ENCODE peak calls at places on chromosome 1, in eight cellular contexts. One of them, this sample, is unnamed.

GRCh38 chr1:41330588-41331545 is 30.4 kb upstream of the FOXO6 start:
- DNase-seq in PC-3: no peak
- DNase-seq in MM.1S: no peak
- DNase-seq in neural progenitor cell: peak
- DNase-seq in GM23338: peak
- DNase-seq in SK-N-SH: no peak
- DNase-seq in HCT116: peak
- DNase-seq in hepatocyte: no peak
- DNase-seq in this sample: no peak

GRCh38 chr1:187685338-187685737 is 856.6 kb downstream of the PLA2G4A start:
- DNase-seq in HCT116: no peak
- DNase-seq in SK-N-SH: no peak
- DNase-seq in hepatocyte: no peak
- DNase-seq in MM.1S: no peak
- DNase-seq in PC-3: peak
- DNase-seq in GM23338: no peak
- DNase-seq in neural progenitor cell: no peak
- DNase-seq in this sample: no peak

GRCh38 chr1:16181887-16182719 is 26.2 kb upstream of the EPHA2 start:
- DNase-seq in hepatocyte: peak
- DNase-seq in HCT116: peak
- DNase-seq in PC-3: peak
- DNase-seq in SK-N-SH: no peak
- DNase-seq in neural progenitor cell: peak
- DNase-seq in MM.1S: no peak
- DNase-seq in GM23338: peak
- DNase-seq in this sample: no peak

GRCh38 chr1:41710980-41711379 is 207.7 kb downstream of the HIVEP3 start:
- DNase-seq in HCT116: no peak
- DNase-seq in GM23338: no peak
- DNase-seq in PC-3: no peak
- DNase-seq in MM.1S: no peak
- DNase-seq in SK-N-SH: peak
- DNase-seq in hepatocyte: no peak
- DNase-seq in neural progenitor cell: no peak
- DNase-seq in this sample: no peak

GRCh38 chr1:156845055-156845952 is 13.6 kb downstream of the INSRR start:
- DNase-seq in SK-N-SH: peak
- DNase-seq in neural progenitor cell: peak
- DNase-seq in PC-3: no peak
- DNase-seq in GM23338: peak
- DNase-seq in MM.1S: no peak
- DNase-seq in HCT116: no peak
- DNase-seq in hepatocyte: no peak
- DNase-seq in this sample: no peak

GRCh38 chr1:181548491-181548890 is 65.2 kb downstream of the CACNA1E start:
- DNase-seq in hepatocyte: no peak
- DNase-seq in SK-N-SH: no peak
- DNase-seq in neural progenitor cell: no peak
- DNase-seq in HCT116: no peak
- DNase-seq in MM.1S: no peak
- DNase-seq in PC-3: no peak
- DNase-seq in GM23338: no peak
- DNase-seq in this sample: no peak

GRCh38 chr1:1144122-1144842 is 28.4 kb upstream of the C1orf159 start:
- DNase-seq in HCT116: no peak
- DNase-seq in PC-3: no peak
- DNase-seq in neural progenitor cell: peak
- DNase-seq in GM23338: peak
- DNase-seq in hepatocyte: no peak
- DNase-seq in SK-N-SH: no peak
- DNase-seq in MM.1S: peak
- DNase-seq in this sample: peak

GRCh38 chr1:236016782-236017400 is 48.0 kb downstream of the NID1 start:
- DNase-seq in PC-3: peak
- DNase-seq in neural progenitor cell: no peak
- DNase-seq in SK-N-SH: no peak
- DNase-seq in hepatocyte: peak
- DNase-seq in HCT116: no peak
- DNase-seq in MM.1S: no peak
- DNase-seq in GM23338: no peak
- DNase-seq in this sample: no peak

GRCh38 chr1:230894664-230895063 is 26.3 kb upstream of the C1orf198 start:
- DNase-seq in MM.1S: no peak
- DNase-seq in hepatocyte: no peak
- DNase-seq in GM23338: no peak
- DNase-seq in HCT116: no peak
- DNase-seq in SK-N-SH: no peak
- DNase-seq in PC-3: no peak
- DNase-seq in neural progenitor cell: no peak
- DNase-seq in this sample: no peak

GRCh38 chr1:7050751-7051665 is 265.8 kb downstream of the CAMTA1 start:
- DNase-seq in neural progenitor cell: no peak
- DNase-seq in HCT116: no peak
- DNase-seq in MM.1S: no peak
- DNase-seq in PC-3: no peak
- DNase-seq in hepatocyte: no peak
- DNase-seq in SK-N-SH: no peak
- DNase-seq in GM23338: no peak
- DNase-seq in this sample: no peak

GRCh38 chr1:87144981-87145380 is 183.7 kb upstream of the LMO4 start:
- DNase-seq in GM23338: no peak
- DNase-seq in MM.1S: no peak
- DNase-seq in SK-N-SH: no peak
- DNase-seq in PC-3: no peak
- DNase-seq in HCT116: no peak
- DNase-seq in hepatocyte: no peak
- DNase-seq in neural progenitor cell: no peak
- DNase-seq in this sample: no peak

GRCh38 chr1:10617931-10618885 is 143.5 kb downstream of the PEX14 start:
- DNase-seq in neural progenitor cell: no peak
- DNase-seq in SK-N-SH: no peak
- DNase-seq in MM.1S: no peak
- DNase-seq in PC-3: no peak
- DNase-seq in hepatocyte: no peak
- DNase-seq in HCT116: no peak
- DNase-seq in GM23338: no peak
- DNase-seq in this sample: no peak

GRCh38 chr1:43549921-43550597 is 19.4 kb downstream of the PTPRF start:
- DNase-seq in PC-3: peak
- DNase-seq in hepatocyte: peak
- DNase-seq in HCT116: peak
- DNase-seq in MM.1S: peak
- DNase-seq in GM23338: peak
- DNase-seq in neural progenitor cell: peak
- DNase-seq in SK-N-SH: no peak
- DNase-seq in this sample: no peak
- TF ChIP-seq EZH2phosphoT487 in PC-3: no peak
- TF ChIP-seq EZH2phosphoT487 in hepatocyte: no peak
- TF ChIP-seq EZH2phosphoT487 in HCT116: no peak
- TF ChIP-seq EZH2phosphoT487 in MM.1S: no peak
- TF ChIP-seq EZH2phosphoT487 in GM23338: no peak
- TF ChIP-seq EZH2phosphoT487 in neural progenitor cell: no peak
- TF ChIP-seq EZH2phosphoT487 in SK-N-SH: no peak
- TF ChIP-seq EZH2phosphoT487 in this sample: no peak

GRCh38 chr1:57064379-57064778 is 98.6 kb upstream of the C8B start:
- DNase-seq in hepatocyte: no peak
- DNase-seq in HCT116: no peak
- DNase-seq in GM23338: no peak
- DNase-seq in neural progenitor cell: no peak
- DNase-seq in SK-N-SH: no peak
- DNase-seq in PC-3: no peak
- DNase-seq in MM.1S: no peak
- DNase-seq in this sample: no peak

GRCh38 chr1:57063427-57063826 is 97.6 kb upstream of the C8B start:
- DNase-seq in HCT116: no peak
- DNase-seq in hepatocyte: no peak
- DNase-seq in GM23338: no peak
- DNase-seq in SK-N-SH: no peak
- DNase-seq in PC-3: no peak
- DNase-seq in MM.1S: no peak
- DNase-seq in neural progenitor cell: no peak
- DNase-seq in this sample: no peak

GRCh38 chr1:57060451-57060850 is 94.6 kb upstream of the C8B start:
- DNase-seq in SK-N-SH: no peak
- DNase-seq in GM23338: no peak
- DNase-seq in PC-3: no peak
- DNase-seq in neural progenitor cell: peak
- DNase-seq in HCT116: no peak
- DNase-seq in hepatocyte: peak
- DNase-seq in MM.1S: no peak
- DNase-seq in this sample: no peak

GRCh38 chr1:57058652-57059501 is 93.1 kb upstream of the C8B start:
- DNase-seq in neural progenitor cell: no peak
- DNase-seq in HCT116: no peak
- DNase-seq in SK-N-SH: no peak
- DNase-seq in hepatocyte: no peak
- DNase-seq in GM23338: no peak
- DNase-seq in PC-3: no peak
- DNase-seq in MM.1S: no peak
- DNase-seq in this sample: no peak

GRCh38 chr1:57061369-57061768 is 95.6 kb upstream of the C8B start:
- DNase-seq in PC-3: no peak
- DNase-seq in SK-N-SH: no peak
- DNase-seq in HCT116: no peak
- DNase-seq in MM.1S: no peak
- DNase-seq in neural progenitor cell: no peak
- DNase-seq in GM23338: no peak
- DNase-seq in hepatocyte: peak
- DNase-seq in this sample: no peak
- TF ChIP-seq CTCF in PC-3: no peak
- TF ChIP-seq CTCF in SK-N-SH: peak
- TF ChIP-seq CTCF in HCT116: peak
- TF ChIP-seq CTCF in MM.1S: no peak
- TF ChIP-seq CTCF in neural progenitor cell: no peak
- TF ChIP-seq CTCF in GM23338: peak
- TF ChIP-seq CTCF in hepatocyte: peak
- TF ChIP-seq CTCF in this sample: no peak

GRCh38 chr1:219467524-219467923 is 145.4 kb downstream of the ZC3H11B start:
- DNase-seq in SK-N-SH: no peak
- DNase-seq in neural progenitor cell: no peak
- DNase-seq in HCT116: no peak
- DNase-seq in MM.1S: no peak
- DNase-seq in hepatocyte: no peak
- DNase-seq in GM23338: no peak
- DNase-seq in PC-3: no peak
- DNase-seq in this sample: no peak
- TF ChIP-seq EZH2phosphoT487 in SK-N-SH: no peak
- TF ChIP-seq EZH2phosphoT487 in neural progenitor cell: no peak
- TF ChIP-seq EZH2phosphoT487 in HCT116: no peak
- TF ChIP-seq EZH2phosphoT487 in MM.1S: no peak
- TF ChIP-seq EZH2phosphoT487 in hepatocyte: no peak
- TF ChIP-seq EZH2phosphoT487 in GM23338: no peak
- TF ChIP-seq EZH2phosphoT487 in PC-3: no peak
- TF ChIP-seq EZH2phosphoT487 in this sample: no peak

GRCh38 chr1:43881415-43881814 is 52.2 kb upstream of the ARTN start:
- DNase-seq in hepatocyte: peak
- DNase-seq in GM23338: peak
- DNase-seq in HCT116: no peak
- DNase-seq in PC-3: no peak
- DNase-seq in neural progenitor cell: peak
- DNase-seq in SK-N-SH: peak
- DNase-seq in MM.1S: no peak
- DNase-seq in this sample: no peak
- TF ChIP-seq CTCF in hepatocyte: no peak
- TF ChIP-seq CTCF in GM23338: peak
- TF ChIP-seq CTCF in HCT116: no peak
- TF ChIP-seq CTCF in PC-3: no peak
- TF ChIP-seq CTCF in neural progenitor cell: no peak
- TF ChIP-seq CTCF in SK-N-SH: no peak
- TF ChIP-seq CTCF in MM.1S: no peak
- TF ChIP-seq CTCF in this sample: no peak

GRCh38 chr1:201612645-201613044 is 73.7 kb downstream of the NAV1 start:
- DNase-seq in hepatocyte: no peak
- DNase-seq in HCT116: no peak
- DNase-seq in GM23338: no peak
- DNase-seq in SK-N-SH: no peak
- DNase-seq in PC-3: no peak
- DNase-seq in MM.1S: no peak
- DNase-seq in neural progenitor cell: no peak
- DNase-seq in this sample: no peak

GRCh38 chr1:201610806-201611205 is 71.9 kb downstream of the NAV1 start:
- DNase-seq in hepatocyte: no peak
- DNase-seq in GM23338: no peak
- DNase-seq in HCT116: no peak
- DNase-seq in MM.1S: no peak
- DNase-seq in PC-3: no peak
- DNase-seq in SK-N-SH: no peak
- DNase-seq in neural progenitor cell: peak
- DNase-seq in this sample: no peak

GRCh38 chr1:201618375-201618774 is 79.4 kb downstream of the NAV1 start:
- DNase-seq in SK-N-SH: no peak
- DNase-seq in PC-3: no peak
- DNase-seq in hepatocyte: no peak
- DNase-seq in MM.1S: no peak
- DNase-seq in HCT116: no peak
- DNase-seq in neural progenitor cell: no peak
- DNase-seq in GM23338: no peak
- DNase-seq in this sample: no peak

GRCh38 chr1:201617157-201617556 is 78.2 kb downstream of the NAV1 start:
- DNase-seq in PC-3: no peak
- DNase-seq in neural progenitor cell: no peak
- DNase-seq in HCT116: no peak
- DNase-seq in GM23338: no peak
- DNase-seq in MM.1S: no peak
- DNase-seq in SK-N-SH: no peak
- DNase-seq in hepatocyte: no peak
- DNase-seq in this sample: no peak

GRCh38 chr1:201614262-201615015 is 75.5 kb downstream of the NAV1 start:
- DNase-seq in PC-3: no peak
- DNase-seq in SK-N-SH: no peak
- DNase-seq in hepatocyte: peak
- DNase-seq in MM.1S: no peak
- DNase-seq in HCT116: no peak
- DNase-seq in neural progenitor cell: peak
- DNase-seq in GM23338: peak
- DNase-seq in this sample: no peak
- TF ChIP-seq EZH2phosphoT487 in PC-3: no peak
- TF ChIP-seq EZH2phosphoT487 in SK-N-SH: no peak
- TF ChIP-seq EZH2phosphoT487 in hepatocyte: no peak
- TF ChIP-seq EZH2phosphoT487 in MM.1S: no peak
- TF ChIP-seq EZH2phosphoT487 in HCT116: no peak
- TF ChIP-seq EZH2phosphoT487 in neural progenitor cell: no peak
- TF ChIP-seq EZH2phosphoT487 in GM23338: no peak
- TF ChIP-seq EZH2phosphoT487 in this sample: no peak

This sample was measured in OCI-LY7.